ENCODE peak calls at places on chromosome 5, in nine cellular contexts. One of them, this sample, is unnamed.
A peak's percentile ranks its signal among the peaks of the same experiment; 100 is the strongest.

GRCh38 chr5:1209896-1210776 is 8.7 kb downstream of the SLC6A19 start:
- DNase-seq in H9: no peak
- DNase-seq in astrocyte: no peak
- DNase-seq in right atrium auricular region: no peak
- DNase-seq in prostate gland: no peak
- DNase-seq in CD4-positive, alpha-beta memory T cell: no peak
- DNase-seq in spleen: no peak
- DNase-seq in A549: no peak
- DNase-seq in tibial nerve: no peak
- DNase-seq in this sample: no peak

GRCh38 chr5:67941750-67942450 is 273.7 kb upstream of the PIK3R1 start:
- DNase-seq in prostate gland: no peak
- DNase-seq in CD4-positive, alpha-beta memory T cell: no peak
- DNase-seq in right atrium auricular region: no peak
- DNase-seq in tibial nerve: no peak
- DNase-seq in A549: no peak
- DNase-seq in astrocyte: peak; percentile 70
- DNase-seq in H9: no peak
- DNase-seq in spleen: no peak
- DNase-seq in this sample: no peak

GRCh38 chr5:167624053-167624452 is 667.4 kb upstream of the WWC1 start:
- DNase-seq in A549: no peak
- DNase-seq in CD4-positive, alpha-beta memory T cell: no peak
- DNase-seq in right atrium auricular region: no peak
- DNase-seq in spleen: no peak
- DNase-seq in prostate gland: no peak
- DNase-seq in H9: no peak
- DNase-seq in tibial nerve: no peak
- DNase-seq in astrocyte: no peak
- DNase-seq in this sample: no peak

GRCh38 chr5:68423154-68423811 is 207.7 kb downstream of the PIK3R1 start:
- DNase-seq in H9: no peak
- DNase-seq in right atrium auricular region: no peak
- DNase-seq in tibial nerve: no peak
- DNase-seq in A549: no peak
- DNase-seq in spleen: no peak
- DNase-seq in prostate gland: no peak
- DNase-seq in astrocyte: no peak
- DNase-seq in CD4-positive, alpha-beta memory T cell: no peak
- DNase-seq in this sample: no peak

GRCh38 chr5:174892742-174893141 is 168.4 kb downstream of the MSX2 start:
- DNase-seq in prostate gland: no peak
- DNase-seq in right atrium auricular region: no peak
- DNase-seq in spleen: no peak
- DNase-seq in H9: no peak
- DNase-seq in astrocyte: no peak
- DNase-seq in A549: no peak
- DNase-seq in tibial nerve: no peak
- DNase-seq in CD4-positive, alpha-beta memory T cell: no peak
- DNase-seq in this sample: no peak

GRCh38 chr5:75463726-75464125 is 47.7 kb downstream of the CERT1 start:
- DNase-seq in right atrium auricular region: no peak
- DNase-seq in spleen: no peak
- DNase-seq in CD4-positive, alpha-beta memory T cell: no peak
- DNase-seq in prostate gland: no peak
- DNase-seq in astrocyte: no peak
- DNase-seq in tibial nerve: no peak
- DNase-seq in A549: no peak
- DNase-seq in H9: no peak
- DNase-seq in this sample: no peak

GRCh38 chr5:115486728-115487127 is 57.8 kb downstream of the FEM1C start:
- DNase-seq in CD4-positive, alpha-beta memory T cell: no peak
- DNase-seq in tibial nerve: no peak
- DNase-seq in prostate gland: no peak
- DNase-seq in right atrium auricular region: no peak
- DNase-seq in H9: no peak
- DNase-seq in A549: no peak
- DNase-seq in astrocyte: no peak
- DNase-seq in spleen: no peak
- DNase-seq in this sample: no peak

GRCh38 chr5:95285406-95285761 is 490 bp upstream of the MCTP1 start:
- DNase-seq in astrocyte: peak; percentile 8
- DNase-seq in CD4-positive, alpha-beta memory T cell: no peak
- DNase-seq in tibial nerve: no peak
- DNase-seq in A549: no peak
- DNase-seq in right atrium auricular region: no peak
- DNase-seq in prostate gland: no peak
- DNase-seq in spleen: no peak
- DNase-seq in H9: peak; percentile 36
- DNase-seq in this sample: no peak

GRCh38 chr5:107557051-107557658 is 113.6 kb downstream of the EFNA5 start:
- DNase-seq in H9: peak; percentile 71
- DNase-seq in astrocyte: peak; percentile 50
- DNase-seq in spleen: no peak
- DNase-seq in tibial nerve: no peak
- DNase-seq in A549: peak; percentile 59
- DNase-seq in prostate gland: peak; percentile 68
- DNase-seq in CD4-positive, alpha-beta memory T cell: no peak
- DNase-seq in right atrium auricular region: no peak
- DNase-seq in this sample: no peak

GRCh38 chr5:168770036-168770498 is 190.9 kb upstream of the PANK3 start:
- DNase-seq in spleen: no peak
- DNase-seq in right atrium auricular region: no peak
- DNase-seq in astrocyte: no peak
- DNase-seq in A549: no peak
- DNase-seq in tibial nerve: no peak
- DNase-seq in CD4-positive, alpha-beta memory T cell: no peak
- DNase-seq in H9: no peak
- DNase-seq in prostate gland: no peak
- DNase-seq in this sample: no peak

GRCh38 chr5:178241688-178242231 is 9.2 kb upstream of the PHYKPL start:
- DNase-seq in CD4-positive, alpha-beta memory T cell: no peak
- DNase-seq in prostate gland: no peak
- DNase-seq in astrocyte: no peak
- DNase-seq in H9: no peak
- DNase-seq in right atrium auricular region: no peak
- DNase-seq in A549: no peak
- DNase-seq in tibial nerve: no peak
- DNase-seq in spleen: peak; percentile 83
- DNase-seq in this sample: no peak

DNA sequence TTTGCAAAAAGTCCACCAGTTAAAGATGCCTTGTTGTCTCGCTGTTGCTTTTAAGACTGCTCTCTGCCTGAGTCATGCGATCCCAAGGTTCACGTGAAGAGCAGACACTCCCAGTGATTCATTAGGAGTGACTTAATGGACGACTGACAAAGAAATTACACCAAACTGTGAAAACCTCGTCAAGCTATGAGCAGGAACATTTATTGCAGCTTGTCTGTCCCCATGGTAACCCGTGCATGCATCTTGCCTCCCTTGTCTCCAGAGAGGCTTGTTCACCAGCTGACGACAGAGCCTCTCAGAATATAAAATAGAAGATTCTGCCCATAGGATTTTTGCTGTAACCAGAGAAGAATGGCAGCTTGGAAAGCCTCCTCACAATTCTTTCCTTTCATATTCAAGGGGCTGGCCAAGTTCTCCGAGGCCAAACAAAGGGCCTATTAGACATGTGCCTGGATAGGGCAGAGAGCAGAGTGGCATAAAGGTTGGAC is 352.7 kb downstream of the SPOCK1 start:
- DNase-seq in H9: no peak
- DNase-seq in prostate gland: no peak
- DNase-seq in astrocyte: peak; percentile 99
- DNase-seq in A549: peak; percentile 18
- DNase-seq in tibial nerve: peak; percentile 71
- DNase-seq in right atrium auricular region: peak; percentile 81
- DNase-seq in CD4-positive, alpha-beta memory T cell: no peak
- DNase-seq in spleen: no peak
- DNase-seq in this sample: no peak
- H3K4me1 ChIP-seq in H9: peaks cover 4% of the 10 kb centered on the region
- H3K4me1 ChIP-seq in prostate gland: no peaks in the 10 kb centered on the region
- H3K4me1 ChIP-seq in astrocyte: peaks cover 64% of the 10 kb centered on the region
- H3K4me1 ChIP-seq in A549: peaks cover 3% of the 10 kb centered on the region
- H3K4me1 ChIP-seq in tibial nerve: peaks cover 4% of the 10 kb centered on the region
- H3K4me1 ChIP-seq in right atrium auricular region: peaks cover 16% of the 10 kb centered on the region
- H3K4me1 ChIP-seq in CD4-positive, alpha-beta memory T cell: no peaks in the 10 kb centered on the region
- H3K4me1 ChIP-seq in spleen: no peaks in the 10 kb centered on the region
- H3K4me1 ChIP-seq in this sample: no peaks in the 10 kb centered on the region

DNA sequence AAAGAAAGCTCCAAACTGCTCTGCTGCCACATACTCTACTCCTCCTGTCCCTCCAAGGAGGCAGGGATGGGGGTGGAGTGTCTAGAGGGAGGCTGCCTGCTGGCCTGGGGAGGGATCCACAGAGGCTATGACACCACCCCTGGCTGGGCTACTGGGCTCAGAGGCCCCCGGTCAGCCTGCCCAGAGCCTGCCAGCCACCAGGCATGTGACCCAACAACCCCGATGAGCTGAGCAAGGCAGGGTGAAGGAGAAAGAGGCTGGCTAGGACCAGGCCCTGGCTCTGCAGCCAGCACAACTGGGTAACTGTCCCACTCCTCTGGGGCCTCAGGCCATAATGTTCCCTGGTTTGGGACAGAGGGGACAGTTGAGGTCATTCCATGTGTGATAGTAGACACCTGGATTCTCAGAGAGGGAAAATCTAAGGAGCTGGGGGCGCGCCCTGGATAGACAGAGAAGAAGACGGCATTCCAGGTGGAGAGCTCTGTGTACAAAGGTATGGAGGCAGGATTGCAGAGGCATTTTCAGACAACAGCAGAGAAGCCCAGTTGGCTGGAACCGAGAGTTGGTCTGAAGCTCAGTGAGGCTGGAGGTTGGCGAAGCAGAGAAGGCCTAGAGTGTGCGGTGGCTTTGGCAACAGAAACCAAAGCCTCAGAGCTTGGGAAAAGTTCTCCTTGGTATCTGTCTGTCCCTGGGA is 33.8 kb upstream of the IL17B start:
- DNase-seq in right atrium auricular region: no peak
- DNase-seq in tibial nerve: no peak
- DNase-seq in spleen: no peak
- DNase-seq in CD4-positive, alpha-beta memory T cell: no peak
- DNase-seq in A549: no peak
- DNase-seq in H9: no peak
- DNase-seq in prostate gland: no peak
- DNase-seq in astrocyte: no peak
- DNase-seq in this sample: no peak
- H3K4me1 ChIP-seq in right atrium auricular region: peaks cover 64% of the 10 kb centered on the region
- H3K4me1 ChIP-seq in tibial nerve: peaks cover 6% of the 10 kb centered on the region
- H3K4me1 ChIP-seq in spleen: no peaks in the 10 kb centered on the region
- H3K4me1 ChIP-seq in CD4-positive, alpha-beta memory T cell: no peaks in the 10 kb centered on the region
- H3K4me1 ChIP-seq in A549: peaks cover 21% of the 10 kb centered on the region
- H3K4me1 ChIP-seq in H9: no peaks in the 10 kb centered on the region
- H3K4me1 ChIP-seq in prostate gland: no peaks in the 10 kb centered on the region
- H3K4me1 ChIP-seq in astrocyte: peaks cover 75% of the 10 kb centered on the region
- H3K4me1 ChIP-seq in this sample: no peaks in the 10 kb centered on the region

GRCh38 chr5:132100672-132101261 is 27.2 kb downstream of the CSF2 start:
- DNase-seq in tibial nerve: no peak
- DNase-seq in prostate gland: no peak
- DNase-seq in spleen: peak; percentile 80
- DNase-seq in H9: no peak
- DNase-seq in A549: no peak
- DNase-seq in astrocyte: no peak
- DNase-seq in right atrium auricular region: no peak
- DNase-seq in CD4-positive, alpha-beta memory T cell: peak; percentile 37
- DNase-seq in this sample: no peak

GRCh38 chr5:132102944-132103343 is 29.4 kb downstream of the CSF2 start:
- DNase-seq in A549: no peak
- DNase-seq in CD4-positive, alpha-beta memory T cell: no peak
- DNase-seq in H9: no peak
- DNase-seq in prostate gland: no peak
- DNase-seq in right atrium auricular region: no peak
- DNase-seq in astrocyte: no peak
- DNase-seq in spleen: no peak
- DNase-seq in tibial nerve: no peak
- DNase-seq in this sample: no peak

GRCh38 chr5:132099905-132100304 is 26.3 kb downstream of the CSF2 start:
- DNase-seq in A549: no peak
- DNase-seq in spleen: no peak
- DNase-seq in CD4-positive, alpha-beta memory T cell: no peak
- DNase-seq in tibial nerve: no peak
- DNase-seq in astrocyte: no peak
- DNase-seq in right atrium auricular region: no peak
- DNase-seq in H9: no peak
- DNase-seq in prostate gland: no peak
- DNase-seq in this sample: no peak

GRCh38 chr5:132102101-132102701 is 28.6 kb downstream of the CSF2 start:
- DNase-seq in prostate gland: no peak
- DNase-seq in tibial nerve: no peak
- DNase-seq in A549: no peak
- DNase-seq in CD4-positive, alpha-beta memory T cell: peak; percentile 60
- DNase-seq in spleen: peak; percentile 71
- DNase-seq in astrocyte: peak; percentile 75
- DNase-seq in right atrium auricular region: no peak
- DNase-seq in H9: no peak
- DNase-seq in this sample: peak; percentile 26

DNA sequence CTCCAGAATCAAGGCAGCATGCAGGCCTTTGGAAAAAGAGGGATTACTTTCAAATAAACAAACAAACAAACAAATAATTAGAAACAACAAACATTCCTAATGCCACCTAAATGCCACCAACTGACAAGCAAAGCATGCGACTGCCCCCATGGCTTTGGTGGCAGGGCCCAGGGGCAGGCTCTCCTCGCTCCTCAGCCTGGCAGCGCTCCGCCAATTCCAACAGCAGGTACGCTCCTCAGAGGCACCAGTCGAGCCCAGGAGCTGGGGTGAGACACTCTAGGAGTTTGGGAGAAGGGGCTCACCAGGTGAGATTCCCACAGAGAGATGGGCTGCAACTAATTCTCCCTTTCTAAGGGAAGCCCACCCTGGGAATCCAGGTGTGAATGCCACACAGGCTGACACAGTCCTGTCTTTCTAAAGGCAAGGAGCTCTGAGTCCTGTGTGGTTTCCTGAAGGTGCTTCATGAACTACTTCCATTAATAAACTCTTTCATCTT is 27.8 kb downstream of the CSF2 start:
- DNase-seq in A549: no peak
- DNase-seq in spleen: peak; percentile 80
- DNase-seq in tibial nerve: no peak
- DNase-seq in right atrium auricular region: no peak
- DNase-seq in CD4-positive, alpha-beta memory T cell: no peak
- DNase-seq in H9: no peak
- DNase-seq in astrocyte: no peak
- DNase-seq in prostate gland: no peak
- DNase-seq in this sample: no peak
- H3K4me1 ChIP-seq in A549: peaks cover 21% of the 10 kb centered on the region
- H3K4me1 ChIP-seq in spleen: peaks cover 31% of the 10 kb centered on the region
- H3K4me1 ChIP-seq in tibial nerve: no peaks in the 10 kb centered on the region
- H3K4me1 ChIP-seq in right atrium auricular region: peaks cover 15% of the 10 kb centered on the region
- H3K4me1 ChIP-seq in CD4-positive, alpha-beta memory T cell: peaks cover 83% of the 10 kb centered on the region
- H3K4me1 ChIP-seq in H9: no peaks in the 10 kb centered on the region
- H3K4me1 ChIP-seq in astrocyte: peaks cover 43% of the 10 kb centered on the region
- H3K4me1 ChIP-seq in prostate gland: no peaks in the 10 kb centered on the region
- H3K4me1 ChIP-seq in this sample: peaks cover 79% of the 10 kb centered on the region

DNA sequence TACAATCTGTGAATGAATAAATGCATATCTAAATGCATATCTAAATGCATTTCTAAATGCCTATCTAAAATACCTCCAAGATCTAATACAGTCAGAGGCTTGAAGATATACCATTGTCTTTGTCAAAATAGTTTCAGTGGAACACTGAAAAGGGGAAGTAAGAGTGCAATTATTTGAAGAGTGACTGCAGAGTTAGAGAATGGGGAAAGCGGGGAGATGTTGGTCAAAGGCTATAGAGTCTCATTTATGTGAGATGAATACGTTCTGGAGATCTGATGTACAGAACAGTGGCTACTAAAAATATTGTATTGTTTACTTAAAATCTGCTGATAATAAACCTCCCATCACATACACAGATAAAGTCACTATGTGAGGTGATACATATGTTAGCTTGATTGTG is 1126.2 kb upstream of the CDH9 start:
- DNase-seq in right atrium auricular region: no peak
- DNase-seq in spleen: no peak
- DNase-seq in prostate gland: no peak
- DNase-seq in A549: no peak
- DNase-seq in CD4-positive, alpha-beta memory T cell: no peak
- DNase-seq in H9: no peak
- DNase-seq in astrocyte: no peak
- DNase-seq in tibial nerve: no peak
- DNase-seq in this sample: no peak
- H3K4me1 ChIP-seq in right atrium auricular region: no peaks in the 10 kb centered on the region
- H3K4me1 ChIP-seq in spleen: no peaks in the 10 kb centered on the region
- H3K4me1 ChIP-seq in prostate gland: no peaks in the 10 kb centered on the region
- H3K4me1 ChIP-seq in A549: peaks cover 4% of the 10 kb centered on the region
- H3K4me1 ChIP-seq in CD4-positive, alpha-beta memory T cell: no peaks in the 10 kb centered on the region
- H3K4me1 ChIP-seq in H9: no peaks in the 10 kb centered on the region
- H3K4me1 ChIP-seq in astrocyte: no peaks in the 10 kb centered on the region
- H3K4me1 ChIP-seq in tibial nerve: no peaks in the 10 kb centered on the region
- H3K4me1 ChIP-seq in this sample: no peaks in the 10 kb centered on the region

This sample was measured in CD8-positive, alpha-beta memory T cell.